ENCODE peak calls at places on chromosomes 7 and 10, in eight cellular contexts. K, V, M, C, Q, L, T and Y are unnamed samples.

GRCh38 chr7:139687980-139688632 is 89.7 kb downstream of the HIPK2 start:
- DNase-seq in K (peak; percentile 21), V (no peak), M (no peak), C (no peak), Q (no peak), L (no peak), T (no peak), Y (no peak)

GRCh38 chr10:127441350-127442219 is 107.5 kb upstream of the NPS start:
- DNase-seq in K (no peak), V (no peak), M (no peak), C (no peak), Q (no peak), L (no peak), T (no peak), Y (no peak)

GRCh38 chr7:129530881-129531391 is 28.6 kb downstream of the SMKR1 start:
- DNase-seq in K (peak; percentile 75), V (peak; percentile 61), M (no peak), C (no peak), Q (no peak), L (no peak), T (peak; percentile 33), Y (no peak)

GRCh38 chr7:135260930-135261721 is 27.5 kb downstream of the STRA8 start:
- DNase-seq in K (no peak), V (no peak), M (no peak), C (no peak), Q (no peak), L (no peak), T (no peak), Y (no peak)

GRCh38 chr10:117762819-117763172 is 220.2 kb downstream of the EMX2 start:
- DNase-seq in K (peak; percentile 41), V (no peak), M (no peak), C (no peak), Q (no peak), L (no peak), T (peak; percentile 44), Y (no peak)

GRCh38 chr7:149473251-149473650 is 12.4 kb upstream of the ZNF777 start:
- DNase-seq in K (no peak), V (no peak), M (no peak), C (no peak), Q (no peak), L (no peak), T (no peak), Y (no peak)

GRCh38 chr7:138893258-138893657 is 87.9 kb downstream of the KIAA1549 start:
- DNase-seq in K (no peak), V (no peak), M (no peak), C (no peak), Q (no peak), L (no peak), T (no peak), Y (no peak)

GRCh38 chr7:155182406-155182970 is 112.4 kb downstream of the HTR5A start:
- DNase-seq in K (no peak), V (no peak), M (no peak), C (no peak), Q (no peak), L (no peak), T (no peak), Y (no peak)

GRCh38 chr10:42955493-42955889 is 121.4 kb upstream of the RET start:
- DNase-seq in K (no peak), V (no peak), M (no peak), C (no peak), Q (no peak), L (no peak), T (no peak), Y (no peak)

GRCh38 chr10:115861864-115862263 is 411.1 kb downstream of the GFRA1 start:
- DNase-seq in K (no peak), V (no peak), M (no peak), C (no peak), Q (no peak), L (no peak), T (peak; percentile 24), Y (no peak)

GRCh38 chr10:121596668-121597503 is 1.4 kb downstream of the FGFR2 start:
- DNase-seq in K (no peak), V (no peak), M (no peak), C (no peak), Q (no peak), L (no peak), T (peak; percentile 28), Y (no peak)